ENCODE peak calls at places on chromosome 20, in five cellular contexts. G, L, J, D and P are unnamed samples.
A peak's percentile ranks its signal among the peaks of the same experiment; 100 is the strongest.

GRCh38 chr20:47970282-47970903 is 185.1 kb upstream of the SULF2 start:
- DNase-seq in D (no peak), J (peak; percentile 55), L (no peak), G (no peak), P (no peak)

GRCh38 chr20:588932-589672 is 21.0 kb downstream of the TCF15 start:
- DNase-seq in G (no peak), J (no peak), L (no peak), D (peak; percentile 54), P (peak; percentile 41)

GRCh38 chr20:57501461-57502330 is 23.2 kb downstream of the CTCFL start:
- DNase-seq in J (no peak), G (no peak), D (no peak), L (no peak), P (no peak)

GRCh38 chr20:54897787-54898186 is 422.4 kb downstream of the DOK5 start:
- DNase-seq in G (no peak), L (no peak), J (no peak), D (no peak), P (no peak)

GRCh38 chr20:25471020-25471419 is 63.5 kb downstream of the GINS1 start:
- DNase-seq in J (no peak), L (no peak), D (no peak), G (no peak), P (no peak)

GRCh38 chr20:13183005-13183404 is 38.1 kb upstream of the ISM1 start:
- DNase-seq in J (no peak), D (no peak), G (no peak), L (no peak), P (no peak)

GRCh38 chr20:54668271-54669053 is 193.1 kb downstream of the DOK5 start:
- DNase-seq in D (peak; percentile 77), L (peak; percentile 5), J (peak; percentile 41), G (peak; percentile 29), P (peak; percentile 26)

GRCh38 chr20:16220826-16221225 is 352.4 kb downstream of the KIF16B start:
- DNase-seq in J (no peak), D (no peak), G (no peak), L (no peak), P (no peak)

DNA sequence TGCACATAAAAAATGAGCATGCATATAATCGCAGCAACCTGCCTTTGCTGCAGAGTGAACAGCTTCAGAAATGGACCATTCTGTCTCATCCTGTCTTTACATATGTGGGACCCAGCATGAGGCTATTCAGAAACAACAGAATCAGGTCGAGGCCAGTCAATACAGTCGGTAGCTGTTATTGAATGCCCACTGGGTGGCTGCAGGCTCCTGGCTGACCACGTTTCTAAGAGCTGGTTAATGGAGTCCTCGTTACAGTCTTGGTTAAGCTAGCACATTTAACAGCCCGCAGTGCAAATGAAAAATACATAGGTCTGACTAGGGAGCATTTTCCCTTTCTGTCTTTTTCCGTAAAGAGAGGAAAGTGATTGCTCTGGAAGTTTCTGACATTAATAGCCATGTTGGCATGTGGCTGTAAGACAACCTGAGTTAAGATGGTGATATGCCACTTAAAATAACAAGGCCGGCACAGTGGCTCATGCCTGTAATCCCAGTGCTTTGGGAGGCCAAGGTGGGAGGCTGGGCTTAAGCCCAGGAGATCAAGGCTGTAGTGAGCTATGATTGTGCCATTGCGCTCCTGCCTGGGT is 75.0 kb downstream of the SHLD1 start:
- DNase-seq in L (no peak), G (no peak), J (no peak), D (no peak), P (no peak)
- TF ChIP-seq MAFK in L (no peak), G (no peak), J (no peak), D (no peak), P (no peak)

DNA sequence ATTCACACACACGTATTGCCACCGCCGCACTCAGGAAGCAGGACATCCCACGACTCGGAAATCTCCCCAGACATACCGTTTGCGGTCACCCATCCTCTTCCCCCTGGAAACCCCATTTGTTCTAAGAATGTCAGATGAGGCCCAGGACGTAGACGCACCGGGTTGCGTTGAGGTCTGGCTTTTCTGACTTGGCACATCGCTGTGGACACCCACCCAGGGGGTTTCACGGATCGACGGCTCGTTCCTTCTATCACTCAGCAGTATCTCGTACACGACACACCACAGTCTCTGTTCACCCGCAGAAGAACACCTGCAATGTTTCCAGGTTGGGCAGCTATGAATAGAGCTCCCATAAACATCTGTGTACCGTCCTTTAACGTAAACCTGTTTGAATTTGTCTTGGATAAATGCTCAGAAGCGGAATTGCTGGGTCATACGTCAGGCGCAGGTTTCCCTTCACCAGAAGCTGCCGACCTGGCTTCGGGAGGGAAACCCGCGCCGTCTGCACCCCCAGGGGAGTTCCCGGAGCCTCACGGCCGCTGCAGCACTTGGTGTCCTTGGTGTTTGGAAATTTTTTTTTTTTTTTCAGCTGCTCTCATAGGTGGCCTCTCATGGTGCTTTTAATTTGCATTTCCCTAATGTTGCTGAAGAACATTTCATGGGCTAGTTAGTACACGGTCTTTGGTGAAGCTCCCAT is 9.3 kb upstream of the EEF1A2 start:
- DNase-seq in J (no peak), D (no peak), L (no peak), G (no peak), P (no peak)
- TF ChIP-seq MAFK in J (no peak), D (no peak), L (no peak), G (no peak), P (no peak)

GRCh38 chr20:35972445-35972844 is 4.1 kb downstream of the CNBD2 start:
- DNase-seq in J (no peak), D (no peak), G (no peak), L (no peak), P (no peak)
- TF ChIP-seq MAFK in J (no peak), D (no peak), G (no peak), L (no peak), P (no peak)

GRCh38 chr20:64241061-64241460 is 14.5 kb upstream of the PCMTD2 start:
- DNase-seq in D (no peak), L (no peak), G (peak; percentile 44), J (no peak), P (no peak)
- TF ChIP-seq MAFK in D (no peak), L (no peak), G (no peak), J (no peak), P (no peak)

DNA sequence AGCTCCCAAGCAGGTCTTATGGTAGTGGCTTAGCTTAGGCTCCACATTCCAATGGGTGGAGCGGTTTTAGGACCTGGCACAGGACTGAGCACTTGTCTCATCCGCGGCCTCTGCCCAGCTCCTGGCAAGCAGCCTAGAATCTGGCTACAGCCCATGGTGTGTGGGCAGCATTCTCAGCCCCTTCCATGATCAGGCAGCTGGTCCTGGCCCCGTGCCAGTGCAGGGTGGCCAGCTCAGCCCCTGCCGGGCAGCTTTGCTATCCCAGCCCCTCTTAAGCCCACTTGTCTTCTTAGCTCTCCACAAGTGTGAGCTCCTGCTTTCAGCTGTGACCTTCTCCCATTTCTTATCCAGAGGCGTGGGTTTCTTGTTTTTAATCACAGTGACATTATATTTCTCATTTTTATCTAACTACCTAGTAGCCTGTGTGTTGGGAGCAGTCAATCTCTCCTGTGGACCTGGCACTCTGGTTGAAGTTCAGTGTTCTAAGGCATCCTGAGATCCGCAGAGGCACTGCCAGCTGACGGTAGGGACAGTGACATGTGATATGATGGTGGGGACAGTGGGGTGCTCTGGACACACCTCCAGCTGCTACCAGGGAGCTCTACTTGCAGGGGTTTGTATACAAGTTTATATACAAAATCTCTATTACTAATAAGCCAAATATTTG is 119.9 kb upstream of the PRND start:
- DNase-seq in J (no peak), D (no peak), L (no peak), G (no peak), P (no peak)
- TF ChIP-seq MAFK in J (no peak), D (no peak), L (no peak), G (no peak), P (no peak)

GRCh38 chr20:6765469-6766058 is 1.9 kb upstream of the BMP2 start:
- DNase-seq in G (peak; percentile 6), D (no peak), J (peak; percentile 77), L (peak; percentile 61), P (peak; percentile 13)
- TF ChIP-seq MAFK in G (no peak), D (no peak), J (no peak), L (no peak), P (no peak)

GRCh38 chr20:44079968-44080560 is 106.9 kb downstream of the JPH2 start:
- DNase-seq in G (no peak), L (peak; percentile 71), J (no peak), D (no peak), P (no peak)

GRCh38 chr20:44079291-44079690 is 107.7 kb downstream of the JPH2 start:
- DNase-seq in D (no peak), G (no peak), L (no peak), J (no peak), P (no peak)

GRCh38 chr20:44081476-44081875 is 105.5 kb downstream of the JPH2 start:
- DNase-seq in G (no peak), D (no peak), J (no peak), L (no peak), P (no peak)

GRCh38 chr20:44081888-44082287 is 105.1 kb downstream of the JPH2 start:
- DNase-seq in G (no peak), J (no peak), D (no peak), L (no peak), P (no peak)

GRCh38 chr20:44080646-44081267 is 106.2 kb downstream of the JPH2 start:
- DNase-seq in G (peak; percentile 81), J (peak; percentile 79), D (peak; percentile 78), L (peak; percentile 76), P (peak; percentile 85)
- TF ChIP-seq MAFK in G (no peak), J (no peak), D (no peak), L (no peak), P (no peak)